ENCODE peak calls at places on chromosomes 13 and 19, in eight cellular contexts. J, O, Y, G, V, B, P and S are unnamed samples.

GRCh38 chr13:98265669-98266551 is 88.8 kb upstream of the RNF113B start:
- DNase-seq in J (no peak), O (no peak), Y (peak; percentile 98), G (no peak), V (no peak), B (no peak), P (no peak), S (peak; percentile 64)

GRCh38 chr13:106077017-106077416 is 458.4 kb downstream of the EFNB2 start:
- DNase-seq in J (no peak), O (no peak), Y (no peak), G (no peak), V (no peak), B (no peak), P (no peak), S (no peak)

GRCh38 chr19:39590265-39590664 is 12.1 kb upstream of the LGALS13 start:
- DNase-seq in J (no peak), O (peak; percentile 39), Y (no peak), G (no peak), V (no peak), B (no peak), P (no peak), S (peak; percentile 5)

GRCh38 chr13:22961835-22962537 is 218.8 kb upstream of the SGCG start:
- DNase-seq in J (no peak), O (no peak), Y (no peak), G (no peak), V (no peak), B (no peak), P (no peak), S (no peak)

GRCh38 chr13:27920677-27921420 is 1.0 kb downstream of the PDX1 start:
- DNase-seq in J (peak; percentile 11), O (peak; percentile 46), Y (no peak), G (peak; percentile 39), V (no peak), B (no peak), P (no peak), S (peak; percentile 6)

GRCh38 chr19:39736088-39736487 is 1.7 kb downstream of the CLC start:
- DNase-seq in J (no peak), O (no peak), Y (no peak), G (no peak), V (no peak), B (no peak), P (no peak), S (no peak)

GRCh38 chr19:43639507-43640423 is at the start of gene CADM4:
- DNase-seq in J (no peak), O (peak; percentile 38), Y (no peak), G (peak; percentile 93), V (no peak), B (no peak), P (peak; percentile 90), S (no peak)

GRCh38 chr13:105908581-105908980 is 626.9 kb downstream of the EFNB2 start:
- DNase-seq in J (no peak), O (no peak), Y (no peak), G (no peak), V (no peak), B (no peak), P (no peak), S (no peak)

GRCh38 chr19:4326837-4327251 is 11.8 kb downstream of the STAP2 start:
- DNase-seq in J (no peak), O (peak; percentile 85), Y (no peak), G (peak; percentile 75), V (no peak), B (no peak), P (peak; percentile 86), S (no peak)

GRCh38 chr19:11986754-11987153 is 21.9 kb downstream of the ZNF763 start:
- DNase-seq in J (no peak), O (no peak), Y (no peak), G (no peak), V (no peak), B (no peak), P (no peak), S (no peak)

DNA sequence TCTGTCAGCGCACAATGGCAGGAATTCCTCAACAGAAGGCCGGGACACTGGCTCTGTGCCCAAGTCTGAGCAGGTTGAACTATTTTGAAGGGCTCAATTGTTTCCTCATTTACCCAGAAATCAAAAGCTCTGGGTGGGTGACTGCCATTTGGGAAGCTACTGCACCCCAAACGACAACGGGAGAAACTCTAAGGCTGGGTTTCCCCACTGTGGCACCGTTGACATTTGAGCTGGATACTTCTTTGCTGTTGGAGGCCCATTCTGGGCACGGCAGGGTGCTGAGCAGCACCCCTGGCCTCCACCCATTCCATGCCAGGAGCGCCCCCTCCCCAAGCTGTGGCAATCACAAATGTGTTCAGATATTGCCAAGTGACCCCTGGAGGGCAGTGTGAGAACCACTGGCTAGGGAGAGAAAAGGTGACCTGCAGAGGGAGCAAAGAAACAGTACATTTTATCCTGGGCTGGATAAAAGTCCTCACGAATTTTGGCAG is 62.5 kb downstream of the RFX2 start:
- DNase-seq in J (no peak), O (peak; percentile 77), Y (peak; percentile 70), G (peak; percentile 84), V (no peak), B (no peak), P (peak; percentile 60), S (peak; percentile 52)
- TF ChIP-seq USF2 in J (no peak), O (no peak), Y (no peak), G (no peak), V (no peak), B (no peak), P (no peak), S (no peak)

GRCh38 chr13:42545842-42546241 is 28.1 kb upstream of the TNFSF11 start:
- DNase-seq in J (no peak), O (no peak), Y (no peak), G (no peak), V (no peak), B (no peak), P (no peak), S (no peak)

GRCh38 chr13:42551611-42552010 is 22.3 kb upstream of the TNFSF11 start:
- DNase-seq in J (no peak), O (no peak), Y (no peak), G (no peak), V (no peak), B (no peak), P (no peak), S (no peak)

GRCh38 chr13:42547615-42548014 is 26.3 kb upstream of the TNFSF11 start:
- DNase-seq in J (no peak), O (no peak), Y (no peak), G (no peak), V (no peak), B (no peak), P (no peak), S (no peak)

GRCh38 chr13:42549555-42549941 is 24.4 kb upstream of the TNFSF11 start:
- DNase-seq in J (no peak), O (no peak), Y (no peak), G (no peak), V (no peak), B (no peak), P (no peak), S (no peak)

DNA sequence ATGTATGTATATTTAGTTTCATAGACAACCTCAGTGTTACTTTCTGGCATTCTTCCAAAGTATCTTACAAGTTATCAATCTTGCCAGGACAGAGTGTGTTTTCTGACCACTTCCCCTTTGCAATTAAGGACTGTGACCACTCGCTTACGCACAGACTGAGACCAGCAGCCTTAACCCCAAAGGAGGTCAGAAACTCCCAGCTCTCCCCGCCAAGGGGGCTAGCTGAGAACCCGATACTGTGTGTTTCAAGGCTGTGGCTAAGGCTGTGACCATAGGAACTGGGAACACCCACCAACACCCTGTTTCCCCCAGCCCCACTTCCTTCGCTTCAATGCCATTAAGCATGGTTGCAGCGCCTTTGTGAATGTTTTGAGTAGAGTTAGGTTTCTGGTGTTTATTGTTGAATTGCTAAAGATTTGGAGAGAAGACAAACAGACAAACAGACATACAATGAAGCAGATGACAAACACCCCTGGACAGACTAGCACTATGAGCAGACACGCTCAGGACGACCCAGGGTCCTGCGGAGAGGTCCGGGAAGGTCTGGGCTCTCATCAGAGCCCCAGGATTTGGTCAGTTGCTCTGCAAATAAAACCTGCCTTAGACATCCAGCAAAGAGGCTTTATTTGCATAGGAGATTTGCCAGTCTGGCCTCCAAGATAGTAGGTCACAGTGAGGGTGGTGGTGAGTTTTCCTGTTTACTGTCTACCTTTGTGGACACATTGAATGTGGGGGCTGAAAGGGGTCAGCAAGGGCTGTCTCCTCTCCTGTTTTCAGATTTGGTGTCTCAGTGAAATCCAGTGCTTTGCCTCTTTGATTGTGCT is 25.0 kb upstream of the TNFSF11 start:
- DNase-seq in J (no peak), O (no peak), Y (no peak), G (no peak), V (no peak), B (peak; percentile 98), P (no peak), S (no peak)
- TF ChIP-seq USF2 in J (no peak), O (no peak), Y (no peak), G (no peak), V (no peak), B (no peak), P (no peak), S (no peak)

GRCh38 chr13:30581582-30581981 is 36.1 kb upstream of the USPL1 start:
- DNase-seq in J (no peak), O (no peak), Y (peak; percentile 8), G (no peak), V (no peak), B (no peak), P (no peak), S (peak; percentile 36)

GRCh38 chr13:30576528-30576927 is 41.2 kb upstream of the USPL1 start:
- DNase-seq in J (no peak), O (no peak), Y (peak; percentile 1), G (no peak), V (no peak), B (no peak), P (no peak), S (peak; percentile 59)

GRCh38 chr13:30577381-30577780 is 40.3 kb upstream of the USPL1 start:
- DNase-seq in J (no peak), O (no peak), Y (peak; percentile 13), G (no peak), V (no peak), B (peak; percentile 72), P (no peak), S (peak; percentile 95)

GRCh38 chr13:30584332-30584731 is 33.4 kb upstream of the USPL1 start:
- DNase-seq in J (no peak), O (no peak), Y (no peak), G (no peak), V (no peak), B (no peak), P (no peak), S (no peak)

DNA sequence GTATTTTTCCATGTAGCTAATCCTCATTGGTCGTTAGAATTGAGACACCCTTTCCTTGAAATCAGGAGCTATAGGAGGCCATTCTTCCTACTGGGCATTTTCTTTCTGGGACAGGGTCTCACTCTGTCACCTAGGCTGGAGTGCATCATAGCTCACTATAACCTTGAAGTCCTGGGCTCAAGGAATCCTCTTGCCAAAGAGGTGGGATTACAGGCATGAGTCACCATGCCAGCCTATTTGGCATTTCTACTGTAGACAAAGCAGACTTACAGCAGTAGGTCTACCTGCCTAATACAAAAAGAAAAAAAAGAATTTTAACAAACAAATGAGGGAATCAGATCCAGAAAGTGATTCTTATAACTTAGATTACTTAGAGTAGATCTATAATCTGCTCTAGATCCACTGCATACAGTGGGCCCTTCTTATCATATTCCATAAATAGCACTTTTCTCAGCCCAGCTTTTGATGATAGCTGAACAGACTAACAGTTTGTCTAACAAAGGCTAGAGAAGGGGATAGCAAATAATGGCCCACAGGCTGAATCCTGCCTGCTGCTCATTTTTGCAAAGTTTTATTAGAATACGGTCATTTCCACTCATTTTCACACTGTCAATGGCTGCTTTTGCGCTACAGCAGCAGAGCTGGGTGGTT is 36.7 kb upstream of the USPL1 start:
- DNase-seq in J (no peak), O (no peak), Y (no peak), G (no peak), V (no peak), B (no peak), P (no peak), S (no peak)
- TF ChIP-seq USF2 in J (no peak), O (no peak), Y (no peak), G (no peak), V (no peak), B (no peak), P (no peak), S (no peak)

GRCh38 chr13:70034280-70034679 is 73.3 kb upstream of the ATXN8OS start:
- DNase-seq in J (no peak), O (no peak), Y (no peak), G (no peak), V (no peak), B (no peak), P (no peak), S (no peak)
- TF ChIP-seq USF2 in J (no peak), O (no peak), Y (no peak), G (no peak), V (no peak), B (no peak), P (no peak), S (no peak)